ENCODE peak calls at places on chromosomes 13 and 19, in ten cellular contexts. X, R, M, U, F, P, G, A, Z and J are unnamed samples.

GRCh38 chr19:14023404-14024235 is 4.3 kb upstream of the RLN3 start:
- DNase-seq in X (peak; percentile 37), R (peak; percentile 73), M (no peak), U (no peak), F (peak; percentile 72), P (no peak), G (peak; percentile 71), A (no peak), Z (peak; percentile 71), J (no peak)

GRCh38 chr13:59680429-59681024 is 483.2 kb downstream of the DIAPH3 start:
- DNase-seq in X (no peak), R (no peak), M (no peak), U (no peak), F (no peak), P (no peak), G (no peak), A (no peak), Z (peak; percentile 17), J (no peak)

GRCh38 chr13:114096031-114096485 is 36.4 kb downstream of the RASA3 start:
- DNase-seq in X (no peak), R (no peak), M (no peak), U (peak; percentile 45), F (peak; percentile 40), P (peak; percentile 61), G (no peak), A (no peak), Z (no peak), J (no peak)

GRCh38 chr13:40306817-40307216 is 359.6 kb downstream of the FOXO1 start:
- DNase-seq in X (no peak), R (no peak), M (no peak), U (no peak), F (no peak), P (no peak), G (no peak), A (no peak), Z (no peak), J (no peak)

GRCh38 chr13:94480672-94481145 is 1.2 kb upstream of the DCT start:
- DNase-seq in X (no peak), R (no peak), M (no peak), U (no peak), F (no peak), P (no peak), G (no peak), A (no peak), Z (no peak), J (no peak)

GRCh38 chr13:79451500-79451962 is 29.4 kb upstream of the NDFIP2 start:
- DNase-seq in X (no peak), R (peak; percentile 26), M (no peak), U (no peak), F (peak; percentile 75), P (no peak), G (peak; percentile 18), A (no peak), Z (peak; percentile 41), J (no peak)

GRCh38 chr13:46675016-46675415 is 121.9 kb downstream of the ESD start:
- DNase-seq in X (no peak), R (no peak), M (no peak), U (no peak), F (no peak), P (no peak), G (no peak), A (no peak), Z (no peak), J (no peak)

GRCh38 chr13:68927387-68928026 is 1180.1 kb upstream of the ATXN8OS start:
- DNase-seq in X (peak; percentile 60), R (peak; percentile 6), M (no peak), U (no peak), F (no peak), P (no peak), G (peak; percentile 14), A (no peak), Z (peak; percentile 35), J (no peak)

GRCh38 chr19:34733826-34734600 is at the start of gene ZNF181:
- DNase-seq in X (peak; percentile 95), R (peak; percentile 92), M (peak; percentile 81), U (peak; percentile 92), F (peak; percentile 94), P (peak; percentile 93), G (peak; percentile 92), A (peak; percentile 92), Z (peak; percentile 98), J (peak; percentile 46)

GRCh38 chr13:39616087-39616694 is 13.2 kb upstream of the LHFPL6 start:
- DNase-seq in X (peak; percentile 64), R (peak; percentile 31), M (peak; percentile 21), U (no peak), F (peak; percentile 54), P (no peak), G (peak; percentile 40), A (no peak), Z (peak; percentile 54), J (no peak)

GRCh38 chr19:1227655-1228054 is 10.2 kb downstream of the CBARP start:
- DNase-seq in X (no peak), R (no peak), M (no peak), U (no peak), F (no peak), P (no peak), G (no peak), A (no peak), Z (no peak), J (no peak)

GRCh38 chr19:1225451-1226226 is 12.2 kb downstream of the CBARP start:
- DNase-seq in X (no peak), R (no peak), M (no peak), U (no peak), F (no peak), P (no peak), G (no peak), A (no peak), Z (no peak), J (no peak)

GRCh38 chr19:1226227-1226518 is 11.6 kb downstream of the CBARP start:
- DNase-seq in X (no peak), R (no peak), M (no peak), U (no peak), F (no peak), P (no peak), G (no peak), A (no peak), Z (no peak), J (no peak)

GRCh38 chr19:1227313-1227626 is 10.5 kb downstream of the CBARP start:
- DNase-seq in X (no peak), R (no peak), M (no peak), U (no peak), F (no peak), P (no peak), G (no peak), A (no peak), Z (no peak), J (no peak)

GRCh38 chr19:1226522-1227312 is 11.1 kb downstream of the CBARP start:
- DNase-seq in X (no peak), R (no peak), M (no peak), U (no peak), F (no peak), P (no peak), G (no peak), A (no peak), Z (no peak), J (no peak)
- TF ChIP-seq POLR2A in X (no peak), R (no peak), M (no peak), U (no peak), F (no peak), P (no peak), G (no peak), A (no peak), Z (no peak), J (no peak)

DNA sequence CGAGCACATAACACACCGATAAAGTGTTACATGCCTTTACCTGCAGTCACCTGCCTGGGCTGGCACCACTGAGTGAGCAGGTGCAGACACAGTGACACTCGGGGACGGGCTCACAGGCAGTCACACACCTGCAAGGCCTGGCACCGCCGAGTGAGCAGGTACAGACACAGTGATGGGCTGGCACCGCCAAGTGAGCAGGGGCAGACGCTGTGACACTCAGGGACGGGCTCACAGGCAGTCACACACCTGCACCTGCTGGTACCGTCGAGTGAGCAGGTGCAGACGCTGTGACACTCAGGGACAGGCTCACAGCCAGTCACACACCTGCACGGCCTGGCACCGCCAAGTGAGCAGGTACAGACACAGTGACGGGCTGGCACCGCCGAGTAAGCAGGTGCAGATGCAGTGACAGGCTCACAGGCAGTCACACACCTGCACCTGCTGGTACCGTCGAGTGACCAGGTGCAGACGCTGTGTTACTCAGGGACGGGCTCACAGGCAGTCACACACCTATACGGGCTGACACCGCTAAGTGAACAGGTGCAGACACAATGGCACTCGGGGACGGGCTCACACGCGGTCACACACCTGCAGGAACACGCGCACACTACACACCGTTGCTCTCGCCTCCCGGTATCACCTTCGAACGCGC is 470 bp downstream of the ZNF835 start:
- DNase-seq in X (no peak), R (no peak), M (no peak), U (no peak), F (no peak), P (peak; percentile 44), G (peak; percentile 82), A (no peak), Z (no peak), J (no peak)
- H3K9me3 ChIP-seq in X (no peaks in the 10 kb centered on the region), R (no peaks in the 10 kb centered on the region), M (peaks cover 14% of the 10 kb centered on the region), U (no peaks in the 10 kb centered on the region), F (no peaks in the 10 kb centered on the region), P (peaks cover 4% of the 10 kb centered on the region), G (no peaks in the 10 kb centered on the region), A (no peaks in the 10 kb centered on the region), Z (peaks cover 60% of the 10 kb centered on the region), J (no peaks in the 10 kb centered on the region)

DNA sequence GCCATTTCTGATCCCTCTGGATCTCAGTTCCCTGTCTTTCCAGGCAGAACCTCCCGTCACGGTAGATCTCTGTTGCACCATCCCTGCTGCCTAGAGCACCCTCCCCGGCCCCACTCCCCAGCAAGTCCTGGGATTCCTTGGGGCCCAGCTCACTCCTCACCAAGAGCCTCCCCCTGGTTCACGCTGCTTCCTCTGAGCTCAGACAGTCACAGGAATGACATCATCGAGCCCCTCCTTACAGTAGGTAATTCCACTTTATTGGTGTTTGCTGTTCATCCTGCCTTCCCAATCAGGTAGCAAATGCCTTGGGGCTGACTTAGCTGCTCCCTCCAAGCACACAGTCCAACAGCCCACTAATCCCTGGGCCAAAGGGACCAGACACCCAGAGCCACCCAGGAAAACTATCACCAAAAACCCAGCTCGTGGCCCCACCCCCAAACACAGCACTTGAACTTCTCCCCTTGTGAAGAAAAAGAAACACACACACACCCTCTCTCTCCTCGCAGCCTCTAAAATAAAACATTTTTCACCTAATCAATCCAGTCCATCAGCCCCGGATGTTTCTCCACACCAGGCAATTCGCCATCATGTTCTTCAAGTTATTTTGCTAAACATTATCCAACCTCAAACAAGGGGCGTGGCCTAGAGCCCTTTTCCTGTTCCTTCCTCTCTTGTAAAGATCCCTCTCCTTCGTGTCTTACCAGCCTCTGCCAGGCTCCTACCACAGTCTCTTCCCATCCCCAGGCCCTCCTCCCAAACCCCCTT is 2.5 kb downstream of the NAPA start:
- DNase-seq in X (peak; percentile 57), R (peak; percentile 77), M (peak; percentile 78), U (no peak), F (peak; percentile 78), P (no peak), G (peak; percentile 92), A (no peak), Z (peak; percentile 34), J (no peak)
- TF ChIP-seq POLR2A in X (no peak), R (peak; percentile 62), M (no peak), U (no peak), F (no peak), P (no peak), G (peak; percentile 56), A (no peak), Z (no peak), J (no peak)

DNA sequence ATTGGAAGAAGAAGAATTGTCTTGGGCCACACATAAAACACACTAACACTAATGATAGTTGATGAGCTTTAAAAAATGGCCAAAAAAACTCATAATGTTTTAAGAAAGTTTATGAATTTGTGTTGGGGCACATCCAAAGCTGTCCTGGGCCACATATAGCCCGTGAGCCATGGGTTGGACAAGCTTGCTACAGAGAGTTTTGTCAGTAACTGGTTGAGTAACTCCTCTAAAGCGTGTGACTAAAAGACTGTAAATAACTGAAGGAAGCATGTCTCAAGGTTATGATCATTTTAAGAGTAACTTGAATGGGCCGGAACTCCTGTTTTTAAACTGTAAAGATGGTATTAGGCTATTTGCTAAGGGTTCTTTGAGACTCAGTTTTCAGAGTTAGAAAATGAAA is 118.0 kb downstream of the KL start:
- DNase-seq in X (no peak), R (no peak), M (no peak), U (no peak), F (no peak), P (no peak), G (no peak), A (no peak), Z (no peak), J (no peak)
- H3K9me3 ChIP-seq in X (no peaks in the 10 kb centered on the region), R (peaks cover 3% of the 10 kb centered on the region), M (no peaks in the 10 kb centered on the region), U (no peaks in the 10 kb centered on the region), F (no peaks in the 10 kb centered on the region), P (no peaks in the 10 kb centered on the region), G (no peaks in the 10 kb centered on the region), A (no peaks in the 10 kb centered on the region), Z (no peaks in the 10 kb centered on the region), J (no peaks in the 10 kb centered on the region)